ENCODE peak calls at places on chromosomes 12 and 14, in four cellular contexts. One of them, this sample, is unnamed.

GRCh38 chr12:108561852-108562347 is 496 bp upstream of the ISCU start:
- ATAC-seq in HCT116: peak
- ATAC-seq in upper lobe of left lung: no peak
- ATAC-seq in HepG2: no peak
- ATAC-seq in this sample: no peak

GRCh38 chr14:30608533-30609006 is 13.5 kb upstream of the SCFD1 start:
- ATAC-seq in HCT116: peak
- ATAC-seq in upper lobe of left lung: no peak
- ATAC-seq in HepG2: peak
- ATAC-seq in this sample: no peak

GRCh38 chr14:64232944-64233343 is 61.2 kb downstream of the ESR2 start:
- ATAC-seq in HCT116: no peak
- ATAC-seq in upper lobe of left lung: no peak
- ATAC-seq in HepG2: no peak
- ATAC-seq in this sample: no peak

GRCh38 chr14:71267691-71268090 is 360.4 kb downstream of the PCNX1 start:
- ATAC-seq in HCT116: no peak
- ATAC-seq in upper lobe of left lung: no peak
- ATAC-seq in HepG2: no peak
- ATAC-seq in this sample: no peak

GRCh38 chr14:60025586-60025985 is 66.1 kb upstream of the PCNX4 start:
- ATAC-seq in HCT116: no peak
- ATAC-seq in upper lobe of left lung: no peak
- ATAC-seq in HepG2: peak
- ATAC-seq in this sample: no peak

GRCh38 chr12:68012712-68013111 is 23.5 kb downstream of the IFNG-AS1 start:
- ATAC-seq in HCT116: no peak
- ATAC-seq in upper lobe of left lung: no peak
- ATAC-seq in HepG2: no peak
- ATAC-seq in this sample: no peak

GRCh38 chr12:70638639-70639349 is 1.6 kb upstream of the PTPRB start:
- ATAC-seq in HCT116: no peak
- ATAC-seq in upper lobe of left lung: no peak
- ATAC-seq in HepG2: no peak
- ATAC-seq in this sample: no peak

GRCh38 chr12:22255097-22255496 is 79.4 kb downstream of the ST8SIA1 start:
- ATAC-seq in HCT116: no peak
- ATAC-seq in upper lobe of left lung: no peak
- ATAC-seq in HepG2: no peak
- ATAC-seq in this sample: no peak

GRCh38 chr12:40561395-40561966 is 130.8 kb upstream of the CNTN1 start:
- ATAC-seq in HCT116: no peak
- ATAC-seq in upper lobe of left lung: no peak
- ATAC-seq in HepG2: no peak
- ATAC-seq in this sample: no peak

GRCh38 chr14:64998455-64998931 is 11.8 kb downstream of the FNTB start:
- ATAC-seq in HCT116: no peak
- ATAC-seq in upper lobe of left lung: no peak
- ATAC-seq in HepG2: no peak
- ATAC-seq in this sample: no peak

GRCh38 chr12:108850854-108851573 is 6.4 kb downstream of the SSH1 start:
- ATAC-seq in HCT116: peak
- ATAC-seq in upper lobe of left lung: peak
- ATAC-seq in HepG2: no peak
- ATAC-seq in this sample: peak

GRCh38 chr14:61106627-61107147 is 125.6 kb downstream of the SLC38A6 start:
- ATAC-seq in HCT116: peak
- ATAC-seq in upper lobe of left lung: no peak
- ATAC-seq in HepG2: no peak
- ATAC-seq in this sample: no peak

GRCh38 chr12:78863482-78864427 is 819 bp upstream of the SYT1 start:
- ATAC-seq in HCT116: peak
- ATAC-seq in upper lobe of left lung: peak
- ATAC-seq in HepG2: peak
- ATAC-seq in this sample: peak
- TF ChIP-seq POLR2AphosphoS5 in HCT116: peak
- TF ChIP-seq POLR2AphosphoS5 in upper lobe of left lung: no peak
- TF ChIP-seq POLR2AphosphoS5 in HepG2: no peak
- TF ChIP-seq POLR2AphosphoS5 in this sample: no peak

DNA sequence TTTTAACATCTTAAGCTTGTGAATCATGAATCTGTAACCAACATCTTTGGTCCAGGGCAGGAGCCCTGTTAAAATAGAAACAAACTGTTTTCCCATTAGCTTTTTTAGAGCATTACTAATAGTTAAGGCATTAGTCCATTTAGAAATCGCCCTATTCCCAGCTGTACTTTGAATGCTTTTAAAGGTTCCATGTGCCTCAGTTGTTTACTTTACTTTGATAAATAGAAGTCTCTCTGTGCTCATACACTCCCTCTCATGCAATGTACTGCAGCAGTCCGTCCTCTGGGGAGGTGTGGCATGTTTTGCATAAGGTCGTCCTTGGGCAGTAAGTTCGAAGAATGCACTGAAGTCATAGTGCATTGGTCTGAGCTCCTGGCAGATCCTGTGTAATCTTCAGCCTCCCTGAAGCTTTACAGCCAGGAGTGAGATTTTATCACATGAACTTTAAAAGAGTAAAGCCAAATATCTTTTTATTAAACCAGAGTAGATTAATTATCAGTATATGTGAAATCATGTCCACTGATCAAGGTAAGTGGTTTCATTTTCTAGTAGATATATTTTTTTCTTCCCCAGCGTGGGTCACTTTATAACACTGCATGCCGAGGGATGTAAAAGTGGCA is 134.7 kb downstream of the FGD4 start:
- ATAC-seq in HCT116: peak
- ATAC-seq in upper lobe of left lung: peak
- ATAC-seq in HepG2: peak
- ATAC-seq in this sample: peak
- TF ChIP-seq POLR2A in HCT116: no peak
- TF ChIP-seq POLR2A in upper lobe of left lung: peak
- TF ChIP-seq POLR2A in HepG2: peak
- TF ChIP-seq POLR2A in this sample: peak

DNA sequence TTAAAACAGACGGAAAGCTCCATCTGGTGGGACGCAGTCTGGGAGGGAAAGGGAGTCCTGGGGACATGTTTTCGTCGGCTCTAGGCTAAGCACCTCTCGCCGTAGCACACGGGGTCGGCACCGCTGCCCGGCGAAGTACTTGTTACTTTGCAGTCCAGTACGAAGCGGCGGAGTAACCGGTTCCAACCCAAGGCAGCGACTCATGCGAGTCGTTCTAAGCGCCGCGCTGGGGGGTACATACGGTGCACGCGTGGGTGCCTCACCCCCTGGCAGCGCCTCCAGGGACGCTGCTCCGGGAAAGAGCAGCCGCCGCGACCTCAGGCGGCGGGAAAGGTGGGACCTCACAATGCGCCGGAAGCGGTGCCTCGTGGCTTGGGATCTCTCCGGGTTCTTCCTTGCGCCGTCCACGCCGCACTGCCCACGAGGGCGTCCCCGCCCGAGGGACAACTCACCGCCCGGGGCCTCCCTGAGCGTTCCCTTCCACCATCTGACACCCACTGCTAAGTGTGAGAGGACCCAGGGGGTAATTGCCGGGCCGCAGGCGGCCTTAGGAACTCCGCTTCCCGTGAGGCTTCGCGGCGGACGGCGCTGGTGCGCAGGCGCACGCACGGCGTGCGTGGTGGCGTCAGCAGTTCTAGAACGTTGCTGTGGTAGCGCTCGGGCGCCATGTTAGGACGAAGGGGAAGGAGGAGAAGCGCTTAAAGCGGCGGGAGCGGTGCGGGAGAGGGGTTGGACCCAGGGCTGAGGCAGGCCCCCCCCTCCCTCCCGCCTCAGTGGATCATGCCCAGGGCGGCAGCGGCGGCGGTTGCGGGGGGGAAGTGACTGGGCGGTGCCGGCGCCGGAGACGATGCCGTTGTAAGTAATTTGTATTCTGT is at the start of gene PAPOLA:
- ATAC-seq in HCT116: peak
- ATAC-seq in upper lobe of left lung: peak
- ATAC-seq in HepG2: peak
- ATAC-seq in this sample: peak
- TF ChIP-seq POLR2AphosphoS5 in HCT116: peak
- TF ChIP-seq POLR2AphosphoS5 in upper lobe of left lung: peak
- TF ChIP-seq POLR2AphosphoS5 in HepG2: peak
- TF ChIP-seq POLR2AphosphoS5 in this sample: peak

DNA sequence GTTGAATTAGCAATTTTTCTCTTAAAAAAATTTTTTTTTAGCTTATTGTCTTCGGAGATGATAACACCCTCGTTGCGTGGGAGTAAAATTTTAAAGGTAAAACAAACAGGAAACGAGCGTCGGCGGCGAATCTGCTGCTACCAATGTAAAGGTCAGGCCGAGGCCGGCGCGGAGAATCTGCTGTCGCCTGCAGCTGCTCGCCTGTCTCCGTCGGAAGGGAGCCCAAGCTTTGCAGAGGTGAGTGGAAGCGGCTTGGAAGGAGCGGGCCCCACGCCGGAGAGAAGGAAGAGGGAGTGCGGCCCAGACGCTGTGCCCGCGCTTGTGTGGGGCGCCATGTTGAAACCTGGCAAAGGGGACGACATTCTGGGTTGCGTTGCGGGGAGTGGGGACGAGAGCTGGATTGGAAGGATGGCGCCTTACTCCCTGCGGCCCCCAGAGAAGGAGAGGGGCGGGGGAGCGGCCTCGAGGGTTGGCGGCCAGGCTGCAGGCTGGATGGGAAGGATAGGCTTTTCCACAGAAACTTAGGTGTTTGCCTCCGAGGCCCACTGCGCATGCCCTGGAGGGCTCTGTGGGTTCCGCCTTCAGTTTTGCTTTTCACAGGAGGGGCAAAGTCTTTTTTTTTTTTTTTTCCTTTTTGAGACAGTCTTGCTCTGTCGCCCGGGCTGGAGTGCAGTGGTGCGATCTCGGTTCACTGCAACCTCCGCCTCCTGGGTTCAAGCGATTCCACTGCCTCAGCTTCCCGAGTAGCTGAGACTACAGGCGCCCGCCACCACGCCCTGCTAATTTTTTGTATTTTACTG is at the start of gene SNRNP35:
- ATAC-seq in HCT116: peak
- ATAC-seq in upper lobe of left lung: peak
- ATAC-seq in HepG2: peak
- ATAC-seq in this sample: peak
- TF ChIP-seq POLR2A in HCT116: peak
- TF ChIP-seq POLR2A in upper lobe of left lung: peak
- TF ChIP-seq POLR2A in HepG2: peak
- TF ChIP-seq POLR2A in this sample: peak

GRCh38 chr12:53998174-53998899 is 1.6 kb upstream of the HOXC9 start:
- ATAC-seq in HCT116: no peak
- ATAC-seq in upper lobe of left lung: no peak
- ATAC-seq in HepG2: no peak
- ATAC-seq in this sample: no peak
- TF ChIP-seq POLR2AphosphoS5 in HCT116: no peak
- TF ChIP-seq POLR2AphosphoS5 in upper lobe of left lung: no peak
- TF ChIP-seq POLR2AphosphoS5 in HepG2: no peak
- TF ChIP-seq POLR2AphosphoS5 in this sample: no peak

GRCh38 chr12:11855993-11856374 is 206.5 kb downstream of the ETV6 start:
- ATAC-seq in HCT116: no peak
- ATAC-seq in upper lobe of left lung: peak
- ATAC-seq in HepG2: no peak
- ATAC-seq in this sample: no peak

GRCh38 chr12:11856971-11857370 is 207.5 kb downstream of the ETV6 start:
- ATAC-seq in HCT116: no peak
- ATAC-seq in upper lobe of left lung: peak
- ATAC-seq in HepG2: no peak
- ATAC-seq in this sample: no peak

GRCh38 chr12:11853126-11853525 is 203.7 kb downstream of the ETV6 start:
- ATAC-seq in HCT116: no peak
- ATAC-seq in upper lobe of left lung: no peak
- ATAC-seq in HepG2: no peak
- ATAC-seq in this sample: no peak

GRCh38 chr12:11849752-11850504 is 200.5 kb downstream of the ETV6 start:
- ATAC-seq in HCT116: no peak
- ATAC-seq in upper lobe of left lung: no peak
- ATAC-seq in HepG2: no peak
- ATAC-seq in this sample: no peak

GRCh38 chr12:11854011-11854499 is 204.6 kb downstream of the ETV6 start:
- ATAC-seq in HCT116: no peak
- ATAC-seq in upper lobe of left lung: no peak
- ATAC-seq in HepG2: no peak
- ATAC-seq in this sample: no peak
- TF ChIP-seq POLR2A in HCT116: no peak
- TF ChIP-seq POLR2A in upper lobe of left lung: no peak
- TF ChIP-seq POLR2A in HepG2: no peak
- TF ChIP-seq POLR2A in this sample: no peak

This sample was measured in gastroesophageal sphincter.